ENCODE peak calls at places on chromosome 2, in five cellular contexts. One of them, this sample, is unnamed.

GRCh38 chr2:113196839-113197238 is 23.1 kb downstream of the PSD4 start:
- DNase-seq in SK-N-SH: no peak
- DNase-seq in hepatocyte: no peak
- DNase-seq in neuronal stem cell: no peak
- DNase-seq in IMR-90: no peak
- DNase-seq in this sample: no peak

GRCh38 chr2:75130171-75130570 is 69.1 kb downstream of the TACR1 start:
- DNase-seq in SK-N-SH: peak
- DNase-seq in hepatocyte: no peak
- DNase-seq in neuronal stem cell: no peak
- DNase-seq in IMR-90: no peak
- DNase-seq in this sample: no peak

GRCh38 chr2:73920577-73921545 is 5.8 kb upstream of the DGUOK start:
- DNase-seq in SK-N-SH: peak
- DNase-seq in hepatocyte: peak
- DNase-seq in neuronal stem cell: peak
- DNase-seq in IMR-90: peak
- DNase-seq in this sample: peak

GRCh38 chr2:168948621-168949212 is 47.6 kb downstream of the G6PC2 start:
- DNase-seq in SK-N-SH: no peak
- DNase-seq in hepatocyte: peak
- DNase-seq in neuronal stem cell: peak
- DNase-seq in IMR-90: peak
- DNase-seq in this sample: no peak

GRCh38 chr2:124045906-124046305 is 20.8 kb downstream of the CNTNAP5 start:
- DNase-seq in SK-N-SH: no peak
- DNase-seq in hepatocyte: no peak
- DNase-seq in neuronal stem cell: no peak
- DNase-seq in IMR-90: no peak
- DNase-seq in this sample: no peak

GRCh38 chr2:18546586-18546985 is 13.9 kb downstream of the RDH14 start:
- DNase-seq in SK-N-SH: no peak
- DNase-seq in hepatocyte: no peak
- DNase-seq in neuronal stem cell: no peak
- DNase-seq in IMR-90: peak
- DNase-seq in this sample: no peak

GRCh38 chr2:77939370-77939769 is 417.2 kb upstream of the LRRTM4 start:
- DNase-seq in SK-N-SH: no peak
- DNase-seq in hepatocyte: no peak
- DNase-seq in neuronal stem cell: no peak
- DNase-seq in IMR-90: no peak
- DNase-seq in this sample: no peak

GRCh38 chr2:128039535-128039934 is 11.7 kb upstream of the SAP130 start:
- DNase-seq in SK-N-SH: no peak
- DNase-seq in hepatocyte: no peak
- DNase-seq in neuronal stem cell: no peak
- DNase-seq in IMR-90: no peak
- DNase-seq in this sample: no peak

GRCh38 chr2:55112229-55113016 is 62.2 kb upstream of the RTN4 start:
- DNase-seq in SK-N-SH: no peak
- DNase-seq in hepatocyte: peak
- DNase-seq in neuronal stem cell: no peak
- DNase-seq in IMR-90: peak
- DNase-seq in this sample: peak

GRCh38 chr2:26744953-26745352 is 19.1 kb upstream of the SLC35F6 start:
- DNase-seq in SK-N-SH: peak
- DNase-seq in hepatocyte: no peak
- DNase-seq in neuronal stem cell: no peak
- DNase-seq in IMR-90: no peak
- DNase-seq in this sample: no peak

GRCh38 chr2:73156539-73157124 is 43.9 kb upstream of the RAB11FIP5 start:
- DNase-seq in SK-N-SH: peak
- DNase-seq in hepatocyte: peak
- DNase-seq in neuronal stem cell: peak
- DNase-seq in IMR-90: peak
- DNase-seq in this sample: peak

GRCh38 chr2:22890142-22890541 is 494.8 kb upstream of the KLHL29 start:
- DNase-seq in SK-N-SH: no peak
- DNase-seq in hepatocyte: no peak
- DNase-seq in neuronal stem cell: no peak
- DNase-seq in IMR-90: no peak
- DNase-seq in this sample: no peak

GRCh38 chr2:46309052-46309953 is 12.1 kb downstream of the EPAS1 start:
- DNase-seq in SK-N-SH: no peak
- DNase-seq in hepatocyte: peak
- DNase-seq in neuronal stem cell: no peak
- DNase-seq in IMR-90: peak
- DNase-seq in this sample: no peak

GRCh38 chr2:60295591-60295962 is 257.9 kb downstream of the BCL11A start:
- DNase-seq in SK-N-SH: no peak
- DNase-seq in hepatocyte: no peak
- DNase-seq in neuronal stem cell: no peak
- DNase-seq in IMR-90: no peak
- DNase-seq in this sample: no peak

GRCh38 chr2:178579006-178579405 is 98.7 kb downstream of the PLEKHA3 start:
- DNase-seq in SK-N-SH: no peak
- DNase-seq in hepatocyte: no peak
- DNase-seq in neuronal stem cell: no peak
- DNase-seq in IMR-90: peak
- DNase-seq in this sample: peak

GRCh38 chr2:76506538-76506937 is 795.8 kb upstream of the GCFC2 start:
- DNase-seq in SK-N-SH: no peak
- DNase-seq in hepatocyte: no peak
- DNase-seq in neuronal stem cell: no peak
- DNase-seq in IMR-90: no peak
- DNase-seq in this sample: no peak

GRCh38 chr2:20627712-20628380 is 23.1 kb downstream of the HS1BP3 start:
- DNase-seq in SK-N-SH: no peak
- DNase-seq in hepatocyte: no peak
- DNase-seq in neuronal stem cell: no peak
- DNase-seq in IMR-90: no peak
- DNase-seq in this sample: no peak

GRCh38 chr2:105775809-105776559 is 31.3 kb downstream of the NCK2 start:
- DNase-seq in SK-N-SH: peak
- DNase-seq in hepatocyte: no peak
- DNase-seq in neuronal stem cell: no peak
- DNase-seq in IMR-90: no peak
- DNase-seq in this sample: no peak

GRCh38 chr2:175854665-175855064 is 147.4 kb downstream of the LNPK start:
- DNase-seq in SK-N-SH: peak
- DNase-seq in hepatocyte: no peak
- DNase-seq in neuronal stem cell: no peak
- DNase-seq in IMR-90: no peak
- DNase-seq in this sample: peak

GRCh38 chr2:230090978-230091377 is 22.3 kb upstream of the SLC16A14 start:
- DNase-seq in SK-N-SH: no peak
- DNase-seq in hepatocyte: no peak
- DNase-seq in neuronal stem cell: no peak
- DNase-seq in IMR-90: no peak
- DNase-seq in this sample: no peak

GRCh38 chr2:109350526-109350925 is 221.5 kb downstream of the SH3RF3 start:
- DNase-seq in SK-N-SH: no peak
- DNase-seq in hepatocyte: no peak
- DNase-seq in neuronal stem cell: no peak
- DNase-seq in IMR-90: no peak
- DNase-seq in this sample: peak

GRCh38 chr2:45024600-45025291 is 15.5 kb upstream of the SIX2 start:
- DNase-seq in SK-N-SH: no peak
- DNase-seq in hepatocyte: peak
- DNase-seq in neuronal stem cell: no peak
- DNase-seq in IMR-90: peak
- DNase-seq in this sample: peak

GRCh38 chr2:216539791-216540241 is 41.2 kb downstream of the RPL37A start:
- DNase-seq in SK-N-SH: peak
- DNase-seq in hepatocyte: no peak
- DNase-seq in neuronal stem cell: no peak
- DNase-seq in IMR-90: peak
- DNase-seq in this sample: peak

GRCh38 chr2:65420712-65421431 is 11.5 kb downstream of the SPRED2 start:
- DNase-seq in SK-N-SH: no peak
- DNase-seq in hepatocyte: no peak
- DNase-seq in neuronal stem cell: no peak
- DNase-seq in IMR-90: peak
- DNase-seq in this sample: peak

GRCh38 chr2:129849559-129850160 is 129.8 kb upstream of the RAB6C start:
- DNase-seq in SK-N-SH: peak
- DNase-seq in hepatocyte: peak
- DNase-seq in neuronal stem cell: peak
- DNase-seq in IMR-90: peak
- DNase-seq in this sample: peak

GRCh38 chr2:209773377-209773776 is 1.7 kb downstream of the UNC80 start:
- DNase-seq in SK-N-SH: no peak
- DNase-seq in hepatocyte: no peak
- DNase-seq in neuronal stem cell: no peak
- DNase-seq in IMR-90: no peak
- DNase-seq in this sample: no peak

GRCh38 chr2:74399785-74400184 is 19.7 kb upstream of the DCTN1 start:
- DNase-seq in SK-N-SH: peak
- DNase-seq in hepatocyte: no peak
- DNase-seq in neuronal stem cell: no peak
- DNase-seq in IMR-90: peak
- DNase-seq in this sample: no peak

GRCh38 chr2:224357098-224357901 is 44.6 kb downstream of the FAM124B start:
- DNase-seq in SK-N-SH: peak
- DNase-seq in hepatocyte: peak
- DNase-seq in neuronal stem cell: peak
- DNase-seq in IMR-90: peak
- DNase-seq in this sample: peak

GRCh38 chr2:177165103-177165583 is 47.5 kb upstream of the HNRNPA3 start:
- DNase-seq in SK-N-SH: no peak
- DNase-seq in hepatocyte: peak
- DNase-seq in neuronal stem cell: no peak
- DNase-seq in IMR-90: peak
- DNase-seq in this sample: peak

GRCh38 chr2:202643012-202643858 is 8.5 kb downstream of the FAM117B start:
- DNase-seq in SK-N-SH: no peak
- DNase-seq in hepatocyte: no peak
- DNase-seq in neuronal stem cell: no peak
- DNase-seq in IMR-90: no peak
- DNase-seq in this sample: no peak
- H3K4me2 ChIP-seq in SK-N-SH: no peak
- H3K4me2 ChIP-seq in hepatocyte: peak
- H3K4me2 ChIP-seq in neuronal stem cell: no peak
- H3K4me2 ChIP-seq in IMR-90: peak
- H3K4me2 ChIP-seq in this sample: no peak

DNA sequence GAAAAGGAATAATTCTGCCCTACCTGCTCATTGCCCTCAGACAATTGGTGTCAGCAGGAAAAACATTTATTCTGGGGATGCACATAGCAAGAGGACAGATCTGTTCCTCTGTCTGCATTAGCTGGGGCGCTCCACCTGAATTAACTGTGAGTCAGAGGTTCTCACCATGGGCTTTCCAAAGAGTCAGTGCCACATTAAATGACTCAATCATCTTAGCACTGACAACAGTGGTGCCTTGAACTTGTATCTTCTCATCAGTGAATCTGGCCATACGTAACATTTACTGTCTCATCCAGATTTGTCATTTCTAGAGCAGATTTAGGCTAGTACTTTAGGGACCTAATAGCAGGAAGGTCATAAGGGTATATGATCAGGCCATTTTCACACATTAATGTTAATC is 358.1 kb upstream of the CRIM1 start:
- DNase-seq in SK-N-SH: no peak
- DNase-seq in hepatocyte: no peak
- DNase-seq in neuronal stem cell: no peak
- DNase-seq in IMR-90: no peak
- DNase-seq in this sample: no peak
- H3K4me3 ChIP-seq in SK-N-SH: no peak
- H3K4me3 ChIP-seq in hepatocyte: no peak
- H3K4me3 ChIP-seq in neuronal stem cell: no peak
- H3K4me3 ChIP-seq in IMR-90: no peak
- H3K4me3 ChIP-seq in this sample: no peak

DNA sequence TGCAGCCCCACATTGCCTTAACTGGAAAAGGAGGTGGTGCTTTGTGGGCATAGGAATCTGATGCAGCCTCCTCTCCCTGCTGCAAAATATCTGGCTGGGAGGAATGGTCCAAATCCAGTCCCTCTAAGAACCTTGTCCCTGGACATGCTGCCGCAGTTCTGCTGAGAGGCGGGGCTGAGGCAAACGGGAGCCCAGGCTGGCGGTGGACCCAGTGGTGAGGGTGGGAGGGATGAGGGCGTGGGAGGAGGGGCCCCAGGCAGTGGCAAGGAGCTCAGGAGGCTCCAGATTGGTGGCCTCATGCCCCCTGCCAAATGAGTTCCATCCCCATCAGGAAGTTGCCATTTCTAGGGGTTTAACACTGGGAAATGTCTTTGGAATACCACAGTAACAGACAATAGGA is 36.2 kb downstream of the ZAP70 start:
- DNase-seq in SK-N-SH: no peak
- DNase-seq in hepatocyte: no peak
- DNase-seq in neuronal stem cell: no peak
- DNase-seq in IMR-90: no peak
- DNase-seq in this sample: no peak
- H3K4me2 ChIP-seq in SK-N-SH: no peak
- H3K4me2 ChIP-seq in hepatocyte: no peak
- H3K4me2 ChIP-seq in neuronal stem cell: no peak
- H3K4me2 ChIP-seq in IMR-90: no peak
- H3K4me2 ChIP-seq in this sample: no peak

DNA sequence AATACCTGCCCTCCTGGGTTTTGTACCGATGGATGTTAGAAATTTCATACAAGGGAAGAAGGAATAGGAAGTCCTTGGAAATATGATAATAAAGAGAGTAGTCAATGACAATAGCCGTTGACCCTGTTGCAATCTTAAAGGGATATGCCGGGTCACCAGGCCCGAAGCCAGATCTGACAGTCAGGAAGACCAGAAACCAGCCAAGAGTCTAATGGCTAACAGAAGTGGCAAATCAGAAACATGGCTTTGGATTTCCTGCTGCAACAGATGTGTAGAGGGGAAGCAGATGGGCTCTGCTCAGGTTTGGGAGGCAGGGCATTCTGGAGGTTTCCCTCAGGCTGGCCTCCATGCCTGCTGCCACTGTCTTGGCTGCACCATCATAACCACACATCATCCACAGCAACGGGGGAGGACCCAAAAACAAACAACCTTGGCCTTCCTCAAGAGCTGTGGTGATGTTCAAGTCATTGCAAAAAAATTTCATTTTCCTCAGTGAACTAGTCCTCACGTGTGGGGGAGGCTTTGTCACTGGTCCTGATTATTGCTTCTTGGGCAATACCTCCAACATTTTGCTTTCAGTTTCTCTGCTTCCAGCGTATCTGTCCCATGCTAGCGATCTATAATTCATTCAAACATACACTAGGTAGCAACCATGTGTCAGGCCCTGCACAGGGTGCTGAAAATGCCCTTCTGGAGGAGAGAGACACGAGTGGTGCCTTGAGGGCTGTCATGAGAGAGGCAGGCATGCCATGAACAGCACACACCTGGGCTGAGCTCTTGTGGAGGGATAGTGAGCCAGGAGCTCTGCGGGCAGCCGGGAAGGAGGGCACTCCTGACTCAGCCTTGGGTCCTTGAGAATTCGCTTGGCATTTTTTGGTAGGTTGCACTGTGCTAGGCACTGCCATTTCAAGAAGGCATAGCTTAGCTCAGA is 48.2 kb upstream of the LGALSL start:
- DNase-seq in SK-N-SH: no peak
- DNase-seq in hepatocyte: no peak
- DNase-seq in neuronal stem cell: no peak
- DNase-seq in IMR-90: peak
- DNase-seq in this sample: peak
- H3K4me3 ChIP-seq in SK-N-SH: no peak
- H3K4me3 ChIP-seq in hepatocyte: no peak
- H3K4me3 ChIP-seq in neuronal stem cell: no peak
- H3K4me3 ChIP-seq in IMR-90: no peak
- H3K4me3 ChIP-seq in this sample: no peak